ENCODE peak calls at places on chromosomes 12 and 14, in five cellular contexts. Q is sigmoid colon, K is breast epithelium, R is fibroblast of lung, G is AG09309. A is an unnamed sample.

GRCh38 chr12:120439646-120440247 is 1.8 kb downstream of the COX6A1 start:
- DNase-seq in Q (no peak), G (no peak), K (peak), R (peak), A (peak)

GRCh38 chr12:17015501-17015900 is 409.5 kb upstream of the LMO3 start:
- DNase-seq in G (no peak), Q (no peak), K (no peak), R (no peak), A (no peak)

GRCh38 chr12:64160718-64161060 is 61.4 kb downstream of the KICS2 start:
- DNase-seq in R (peak), K (no peak), G (no peak), Q (no peak), A (no peak)

GRCh38 chr12:92055877-92056276 is 89.8 kb downstream of the BTG1 start:
- DNase-seq in G (no peak), Q (no peak), K (no peak), R (no peak), A (no peak)

GRCh38 chr12:39575498-39575875 is 44.1 kb downstream of the ABCD2 start:
- DNase-seq in G (no peak), K (no peak), R (no peak), Q (no peak), A (no peak)

GRCh38 chr12:5085896-5086295 is 42.2 kb downstream of the KCNA5 start:
- DNase-seq in K (no peak), R (peak), G (peak), Q (no peak), A (no peak)

GRCh38 chr14:70100071-70100470 is 88.7 kb downstream of the SLC8A3 start:
- DNase-seq in Q (no peak), K (no peak), G (no peak), R (no peak), A (no peak)

GRCh38 chr12:65119063-65119462 is 2.0 kb downstream of the WIF1 start:
- DNase-seq in R (no peak), Q (no peak), G (no peak), K (no peak), A (no peak)

DNA sequence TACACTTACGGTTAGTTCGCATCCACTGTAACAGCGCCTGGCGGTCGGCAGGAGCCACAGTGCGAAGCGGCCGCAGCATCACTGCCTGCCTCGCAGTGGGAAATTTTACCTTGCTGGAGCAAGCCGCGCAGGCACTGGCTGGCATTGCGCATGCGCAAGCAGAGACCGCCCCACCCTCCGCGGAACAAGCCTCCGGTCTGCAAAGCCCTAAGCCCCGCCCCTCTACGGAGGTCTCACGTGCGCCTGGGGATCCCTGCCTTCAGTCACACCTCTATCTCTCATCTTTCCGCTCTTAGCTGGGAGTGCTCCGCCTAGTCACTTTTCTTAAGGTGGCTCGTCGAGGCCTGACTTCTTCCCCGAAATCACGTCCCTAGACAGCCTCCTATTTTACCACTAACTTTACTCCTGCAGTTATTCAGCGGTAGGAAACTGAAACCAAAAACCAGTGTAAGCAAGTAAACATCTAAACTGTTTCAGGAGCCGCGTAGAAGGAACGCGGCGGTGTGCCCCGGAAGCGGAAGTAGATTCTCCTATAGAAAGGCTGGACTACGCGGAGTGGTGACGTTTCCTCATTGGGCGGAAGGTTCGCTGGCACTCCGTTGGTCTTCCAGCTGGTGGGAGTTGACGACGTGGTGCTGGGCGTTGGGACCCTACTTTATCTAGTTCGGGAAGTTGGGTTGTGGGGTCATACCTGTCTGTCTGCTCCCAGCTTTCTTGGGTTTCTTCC is at the start of gene SRP54:
- DNase-seq in R (peak), Q (peak), K (peak), G (peak), A (peak)
- TF ChIP-seq CTCF in R (peak), Q (no peak), K (no peak), G (peak), A (no peak)

GRCh38 chr12:113316155-113316554 is 18.8 kb downstream of the SLC8B1 start:
- DNase-seq in R (no peak), G (no peak), Q (no peak), K (no peak), A (no peak)
- TF ChIP-seq CTCF in R (peak), G (no peak), Q (no peak), K (no peak), A (no peak)

GRCh38 chr12:7985802-7986418 is 46.6 kb upstream of the FOXJ2 start:
- DNase-seq in R (no peak), Q (no peak), K (no peak), G (no peak), A (no peak)
- TF ChIP-seq CTCF in R (no peak), Q (no peak), K (no peak), G (no peak), A (no peak)

GRCh38 chr14:103087343-103087835 is 3.4 kb downstream of the LBHD2 start:
- DNase-seq in Q (no peak), G (no peak), K (no peak), R (no peak), A (no peak)

GRCh38 chr14:103086771-103087342 is 2.8 kb downstream of the LBHD2 start:
- DNase-seq in K (no peak), G (no peak), R (no peak), Q (no peak), A (no peak)

GRCh38 chr14:103081951-103082350 is 2.1 kb upstream of the LBHD2 start:
- DNase-seq in K (no peak), G (no peak), R (no peak), Q (no peak), A (no peak)

GRCh38 chr14:103084021-103084919 is at the start of gene LBHD2:
- DNase-seq in R (no peak), G (no peak), K (no peak), Q (no peak), A (no peak)

GRCh38 chr14:103085106-103086091 is 1.4 kb downstream of the LBHD2 start:
- DNase-seq in Q (no peak), R (no peak), K (no peak), G (no peak), A (no peak)
- TF ChIP-seq CTCF in Q (no peak), R (peak), K (no peak), G (peak), A (no peak)

GRCh38 chr12:131617179-131617578 is 93.7 kb upstream of the SFSWAP start:
- DNase-seq in R (no peak), G (no peak), Q (no peak), K (no peak), A (no peak)

GRCh38 chr12:131615316-131616053 is 95.4 kb upstream of the SFSWAP start:
- DNase-seq in Q (no peak), R (no peak), K (no peak), G (no peak), A (no peak)

GRCh38 chr12:131618303-131618658 is 92.6 kb upstream of the SFSWAP start:
- DNase-seq in G (no peak), K (no peak), Q (no peak), R (no peak), A (no peak)

GRCh38 chr12:131617596-131618302 is 93.1 kb upstream of the SFSWAP start:
- DNase-seq in G (no peak), K (no peak), Q (no peak), R (no peak), A (no peak)

DNA sequence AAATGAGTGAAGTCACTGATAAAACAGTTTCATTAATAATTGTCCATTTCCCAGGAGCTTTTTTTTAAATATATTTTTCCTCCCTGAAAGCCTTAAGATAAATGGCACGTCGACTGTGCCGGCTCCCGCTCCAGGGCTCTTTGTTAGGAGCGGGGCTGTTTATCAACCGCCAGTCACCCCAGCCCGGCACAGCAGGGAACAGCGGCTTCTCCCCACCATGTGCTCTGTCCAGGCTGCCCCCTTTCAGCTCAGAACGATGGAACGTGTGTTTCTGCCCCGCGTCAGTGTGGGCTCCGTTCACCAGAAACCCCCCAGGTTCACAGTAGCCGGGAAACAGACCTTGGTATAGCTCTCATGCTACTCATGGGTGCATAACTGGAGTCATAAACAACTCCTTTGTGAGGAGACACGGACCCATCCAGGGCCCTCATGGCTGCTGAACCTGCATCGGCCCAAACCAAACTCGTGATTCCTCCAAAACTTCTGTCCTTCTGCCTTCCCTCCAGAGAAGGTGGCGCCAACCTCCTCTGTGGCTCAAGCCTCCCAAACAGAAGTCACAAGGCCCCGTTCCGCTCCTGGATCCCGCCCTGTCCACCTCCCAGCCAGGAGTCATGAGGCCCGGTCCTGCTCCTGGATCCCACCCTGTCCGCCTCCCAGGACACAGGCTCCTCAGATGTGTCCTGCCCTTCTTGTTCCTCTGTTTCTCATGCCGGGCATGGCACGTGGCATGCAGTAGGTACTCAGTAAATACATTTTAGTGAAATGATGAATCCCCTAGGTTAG is 94.4 kb upstream of the SFSWAP start:
- DNase-seq in K (no peak), Q (no peak), R (no peak), G (no peak), A (no peak)
- TF ChIP-seq CTCF in K (no peak), Q (no peak), R (no peak), G (no peak), A (no peak)

GRCh38 chr14:94101748-94102147 is 8.8 kb upstream of the IFI27 start:
- DNase-seq in G (no peak), R (no peak), K (no peak), Q (no peak), A (no peak)
- TF ChIP-seq CTCF in G (no peak), R (no peak), K (no peak), Q (no peak), A (no peak)

DNA sequence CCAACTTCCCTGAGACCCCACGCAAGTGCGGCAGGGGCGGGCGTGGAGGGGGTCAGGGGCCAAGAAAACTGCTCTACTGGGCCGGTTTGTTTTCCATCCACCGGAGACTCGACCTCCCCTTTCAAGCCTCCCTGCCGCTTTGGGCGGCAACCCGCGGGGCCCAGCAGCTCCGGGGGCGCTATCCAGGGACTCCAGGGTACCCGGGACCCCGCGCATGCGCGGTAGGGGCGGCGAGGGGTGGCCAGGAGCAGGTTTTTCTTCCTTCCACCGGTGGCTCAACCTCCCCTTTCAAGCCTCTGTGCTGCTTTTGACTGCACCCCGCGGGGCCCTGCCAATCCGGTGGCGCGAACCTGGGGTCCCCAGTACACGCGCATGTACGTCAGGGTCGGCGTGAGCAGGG is 323.5 kb downstream of the ALG10 start:
- DNase-seq in Q (no peak), K (no peak), G (no peak), R (no peak), A (no peak)
- TF ChIP-seq CTCF in Q (no peak), K (no peak), G (no peak), R (no peak), A (no peak)

DNA sequence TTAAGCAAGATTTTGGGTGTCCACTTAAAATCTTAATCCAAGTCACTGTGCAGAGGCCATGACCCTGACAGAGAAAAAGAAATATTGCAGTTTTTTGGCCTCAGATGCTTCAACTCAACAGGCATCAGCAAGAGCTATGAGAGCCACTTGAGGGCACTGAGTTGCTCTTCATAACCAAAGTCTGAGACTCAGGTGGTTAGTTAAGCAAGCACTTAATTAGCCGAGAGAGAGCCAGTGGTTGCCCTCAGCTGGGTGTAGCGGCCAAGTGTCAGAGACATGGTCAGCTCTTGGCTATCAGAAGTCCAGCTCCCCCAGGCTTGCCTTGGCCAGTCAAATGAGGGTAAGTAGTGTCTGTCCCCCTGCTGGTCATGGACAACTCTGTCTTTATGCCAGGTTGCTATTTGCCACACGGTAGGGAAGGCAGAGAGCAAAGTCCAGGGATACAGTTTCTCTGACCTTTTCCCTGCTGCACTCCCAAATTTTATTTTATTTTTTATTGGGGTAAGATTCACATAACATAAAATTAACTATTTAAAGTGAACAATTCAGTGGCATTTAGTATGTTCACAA is 9.0 kb upstream of the KRT71 start:
- DNase-seq in G (no peak), K (no peak), R (no peak), Q (no peak), A (no peak)
- TF ChIP-seq CTCF in G (peak), K (peak), R (no peak), Q (no peak), A (peak)

DNA sequence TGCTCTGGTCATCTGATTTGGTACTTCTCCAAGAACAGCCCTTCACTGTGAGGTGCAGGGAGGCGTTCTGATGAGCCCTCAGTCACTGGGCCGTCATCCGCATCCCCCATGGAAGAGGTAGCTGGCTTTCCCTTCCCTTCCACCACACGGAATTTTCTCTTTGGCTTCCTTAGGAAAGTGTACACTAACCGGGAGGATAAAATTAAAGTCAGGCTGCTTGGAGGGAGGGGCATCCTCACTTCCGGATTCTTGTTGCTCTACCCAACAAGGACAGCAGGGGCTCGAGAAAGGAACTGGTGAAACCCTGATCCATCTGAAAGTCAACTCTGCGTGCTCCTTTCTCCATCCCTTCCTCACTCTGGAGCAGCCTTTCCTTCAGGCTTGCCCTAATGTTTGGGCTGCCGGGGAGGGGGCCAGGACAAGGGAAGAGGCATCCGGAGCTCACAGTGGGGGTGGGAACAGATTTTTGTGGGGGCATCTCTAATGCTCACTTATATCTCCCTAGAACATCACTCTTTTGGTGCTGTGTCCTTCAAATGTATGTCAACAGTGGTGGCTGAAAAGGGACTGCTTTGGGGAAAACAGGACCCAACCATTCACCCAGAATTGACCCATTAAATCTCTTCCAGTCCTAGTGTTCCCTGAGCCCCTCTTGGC is 101.4 kb upstream of the FKBP4 start:
- DNase-seq in G (no peak), K (no peak), Q (no peak), R (no peak), A (no peak)
- TF ChIP-seq CTCF in G (no peak), K (no peak), Q (no peak), R (peak), A (no peak)

A was measured in mesothelial cell of epicardium.